ENCODE peak calls at places on chromosomes 12 and 14, in ten cellular contexts. N is A673, L is fibroblast of the aortic adventitia, Z is astrocyte of the cerebellum, D is cardiac fibroblast, T is fibroblast of pulmonary artery, P is choroid plexus epithelial cell, A is heart left ventricle, U is hepatocyte, M is GM13977. Y is an unnamed sample.

GRCh38 chr14:66177935-66178334 is 308.2 kb upstream of the CCDC196 start:
- DNase-seq in P (no peak), A (no peak), U (no peak), T (no peak), L (no peak), N (no peak), Z (no peak), D (no peak), M (no peak), Y (no peak)

GRCh38 chr12:552466-552865 is 92.7 kb downstream of the B4GALNT3 start:
- DNase-seq in T (no peak), Z (no peak), M (no peak), U (no peak), L (peak), P (no peak), A (peak), D (no peak), N (no peak), Y (no peak)

GRCh38 chr12:52007158-52007921 is 594 bp downstream of the TAMALIN start:
- DNase-seq in M (peak), N (peak), A (peak), T (peak), Z (no peak), D (no peak), P (peak), L (no peak), U (no peak), Y (peak)

GRCh38 chr14:81625343-81625742 is 91.7 kb upstream of the SEL1L start:
- DNase-seq in N (peak), U (peak), L (no peak), D (peak), A (no peak), T (peak), P (peak), M (peak), Z (no peak), Y (no peak)

GRCh38 chr12:26721800-26722199 is 111.2 kb downstream of the ITPR2 start:
- DNase-seq in A (no peak), N (peak), M (no peak), T (no peak), Z (no peak), D (peak), P (no peak), U (no peak), L (no peak), Y (no peak)

GRCh38 chr14:92551066-92551841 is 37.7 kb downstream of the RIN3 start:
- DNase-seq in A (no peak), P (no peak), T (no peak), U (no peak), Z (no peak), N (no peak), D (no peak), M (peak), L (no peak), Y (peak)

GRCh38 chr12:113297621-113298471 is 37.1 kb downstream of the SLC8B1 start:
- DNase-seq in A (no peak), Z (no peak), L (no peak), U (no peak), P (no peak), T (no peak), M (no peak), D (no peak), N (no peak), Y (no peak)

GRCh38 chr12:93808169-93808899 is 131.2 kb downstream of the CRADD start:
- DNase-seq in N (no peak), T (no peak), L (no peak), D (no peak), P (no peak), U (no peak), A (no peak), M (no peak), Z (no peak), Y (no peak)

GRCh38 chr12:12717586-12718381 is 616 bp downstream of the CDKN1B start:
- DNase-seq in N (peak), P (peak), Z (no peak), D (peak), T (no peak), U (peak), A (peak), L (peak), M (peak), Y (peak)

GRCh38 chr12:104180389-104180788 is 35.2 kb upstream of the TXNRD1 start:
- DNase-seq in D (no peak), A (no peak), P (peak), T (no peak), M (no peak), U (no peak), L (no peak), Z (no peak), N (no peak), Y (no peak)

GRCh38 chr14:61561144-61561543 is 134.2 kb upstream of the HIF1A start:
- DNase-seq in P (peak), U (no peak), A (no peak), N (no peak), Z (no peak), T (peak), M (no peak), L (peak), D (peak), Y (no peak)

GRCh38 chr12:11705010-11705409 is 55.5 kb downstream of the ETV6 start:
- DNase-seq in P (peak), U (peak), M (no peak), A (no peak), Z (peak), L (peak), D (peak), T (peak), N (peak), Y (no peak)

GRCh38 chr12:121107681-121108080 is 25.0 kb upstream of the P2RX7 start:
- DNase-seq in N (no peak), L (no peak), D (no peak), P (peak), M (no peak), U (no peak), A (no peak), Z (no peak), T (no peak), Y (no peak)

GRCh38 chr12:53489242-53489915 is 9.9 kb downstream of the MAP3K12 start:
- DNase-seq in N (no peak), U (no peak), A (no peak), Z (no peak), L (no peak), P (no peak), M (no peak), T (no peak), D (no peak), Y (no peak)

GRCh38 chr12:3116106-3116898 is 39.1 kb downstream of the TSPAN9 start:
- DNase-seq in M (no peak), Z (no peak), N (no peak), T (no peak), D (peak), L (no peak), A (no peak), U (no peak), P (peak), Y (no peak)

GRCh38 chr14:102929349-102930137 is 7.1 kb downstream of the AMN start:
- DNase-seq in Z (no peak), D (no peak), L (no peak), A (no peak), N (no peak), U (peak), P (no peak), M (peak), T (no peak), Y (no peak)

GRCh38 chr14:69708586-69709169 is 58.3 kb upstream of the SRSF5 start:
- DNase-seq in A (no peak), M (no peak), U (no peak), Z (no peak), D (no peak), N (no peak), T (no peak), L (no peak), P (peak), Y (peak)

GRCh38 chr12:55132816-55133215 is 6.6 kb downstream of the OR9K2 start:
- DNase-seq in M (no peak), U (no peak), A (no peak), T (no peak), L (no peak), D (no peak), P (no peak), N (peak), Z (no peak), Y (no peak)
- TF ChIP-seq CTCF in M (no peak), U (no peak), A (peak), T (no peak), L (no peak), D (peak), P (no peak), N (peak), Z (peak), Y (no peak)

DNA sequence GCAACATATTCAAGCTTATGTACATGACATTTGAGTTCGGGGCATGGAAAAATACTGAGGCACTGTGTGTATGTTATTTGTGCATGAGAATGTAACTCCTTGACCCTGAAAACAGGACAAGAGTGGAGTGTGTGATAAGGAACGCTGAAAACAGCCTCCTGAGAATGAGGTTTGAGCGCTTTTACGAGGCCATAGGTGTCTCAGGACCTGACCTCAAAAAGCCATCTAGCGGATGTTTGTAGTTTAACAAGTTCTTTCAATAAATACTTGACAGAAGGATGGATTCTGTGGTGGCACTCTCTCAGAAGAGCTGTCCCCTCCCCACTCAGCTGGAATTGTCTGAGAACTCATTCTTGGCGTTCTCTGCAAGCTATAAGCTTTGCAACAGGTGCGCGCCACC is 350.5 kb upstream of the TMTC1 start:
- DNase-seq in L (no peak), D (peak), N (no peak), T (no peak), U (peak), P (no peak), Z (no peak), A (no peak), M (no peak), Y (no peak)
- TF ChIP-seq CTCF in L (no peak), D (peak), N (no peak), T (no peak), U (peak), P (no peak), Z (no peak), A (no peak), M (no peak), Y (no peak)

DNA sequence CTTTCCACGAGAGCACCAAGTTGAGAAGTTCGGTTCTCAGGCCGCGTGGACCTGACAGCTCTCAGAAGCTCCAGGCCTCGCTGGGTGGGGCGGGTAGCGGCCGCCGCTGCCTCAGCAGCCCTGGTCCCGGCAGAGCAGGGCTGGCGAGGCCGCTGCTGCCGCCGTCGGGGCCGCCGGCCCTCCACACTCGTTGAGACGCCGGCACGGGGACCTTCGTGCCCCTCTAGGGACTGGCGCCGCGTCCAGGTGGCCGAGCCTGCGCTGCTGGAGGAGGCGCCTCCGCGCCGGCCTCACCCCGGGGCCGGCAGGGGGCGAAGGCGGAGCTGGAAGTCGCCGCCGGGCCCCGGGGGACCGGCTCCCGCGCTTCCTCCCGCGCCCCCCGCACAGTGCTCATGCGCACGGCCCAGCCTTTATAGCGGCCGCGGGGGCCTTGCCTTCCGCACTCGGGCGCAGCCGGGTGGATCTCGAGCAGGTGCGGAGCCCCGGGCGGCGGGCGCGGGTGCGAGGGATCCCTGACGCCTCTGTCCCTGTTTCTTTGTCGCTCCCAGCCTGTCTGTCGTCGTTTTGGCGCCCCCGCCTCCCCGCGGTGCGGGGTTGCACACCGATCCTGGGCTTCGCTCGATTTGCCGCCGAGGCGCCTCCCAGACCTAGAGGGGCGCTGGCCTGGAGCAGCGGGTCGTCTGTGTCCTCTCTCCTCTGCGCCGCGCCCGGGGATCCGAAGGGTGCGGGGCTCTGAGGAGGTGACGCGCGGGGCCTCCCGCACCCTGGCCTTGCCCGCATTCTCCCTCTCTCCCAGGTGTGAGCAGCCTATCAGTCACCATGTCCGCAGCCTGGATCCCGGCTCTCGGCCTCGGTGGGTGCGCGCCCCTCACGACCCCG is at the start of gene COCH:
- DNase-seq in U (peak), M (peak), Z (no peak), L (no peak), D (no peak), T (no peak), A (peak), N (peak), P (no peak), Y (peak)
- TF ChIP-seq CTCF in U (peak), M (peak), Z (peak), L (peak), D (no peak), T (no peak), A (peak), N (no peak), P (no peak), Y (peak)

GRCh38 chr14:74048291-74048690 is 29.1 kb downstream of the BBOF1 start:
- DNase-seq in D (peak), M (no peak), A (no peak), L (no peak), P (peak), Z (no peak), T (no peak), N (no peak), U (peak), Y (no peak)
- TF ChIP-seq CTCF in D (no peak), M (no peak), A (no peak), L (no peak), P (peak), Z (peak), T (no peak), N (no peak), U (no peak), Y (no peak)

GRCh38 chr14:96114002-96114401 is 74.8 kb downstream of the C14orf132 start:
- DNase-seq in T (no peak), A (no peak), N (no peak), P (no peak), U (no peak), L (no peak), D (no peak), Z (no peak), M (no peak), Y (no peak)

GRCh38 chr14:96120392-96120791 is 81.2 kb downstream of the C14orf132 start:
- DNase-seq in U (no peak), D (no peak), M (no peak), P (no peak), T (no peak), A (no peak), Z (no peak), N (no peak), L (no peak), Y (no peak)

GRCh38 chr14:96117997-96118790 is 79.0 kb downstream of the C14orf132 start:
- DNase-seq in P (no peak), U (no peak), T (no peak), A (no peak), N (no peak), L (no peak), M (no peak), Z (no peak), D (no peak), Y (no peak)

GRCh38 chr14:96119947-96120346 is 80.8 kb downstream of the C14orf132 start:
- DNase-seq in M (no peak), L (no peak), Z (no peak), N (no peak), A (no peak), P (no peak), T (no peak), U (no peak), D (peak), Y (no peak)

DNA sequence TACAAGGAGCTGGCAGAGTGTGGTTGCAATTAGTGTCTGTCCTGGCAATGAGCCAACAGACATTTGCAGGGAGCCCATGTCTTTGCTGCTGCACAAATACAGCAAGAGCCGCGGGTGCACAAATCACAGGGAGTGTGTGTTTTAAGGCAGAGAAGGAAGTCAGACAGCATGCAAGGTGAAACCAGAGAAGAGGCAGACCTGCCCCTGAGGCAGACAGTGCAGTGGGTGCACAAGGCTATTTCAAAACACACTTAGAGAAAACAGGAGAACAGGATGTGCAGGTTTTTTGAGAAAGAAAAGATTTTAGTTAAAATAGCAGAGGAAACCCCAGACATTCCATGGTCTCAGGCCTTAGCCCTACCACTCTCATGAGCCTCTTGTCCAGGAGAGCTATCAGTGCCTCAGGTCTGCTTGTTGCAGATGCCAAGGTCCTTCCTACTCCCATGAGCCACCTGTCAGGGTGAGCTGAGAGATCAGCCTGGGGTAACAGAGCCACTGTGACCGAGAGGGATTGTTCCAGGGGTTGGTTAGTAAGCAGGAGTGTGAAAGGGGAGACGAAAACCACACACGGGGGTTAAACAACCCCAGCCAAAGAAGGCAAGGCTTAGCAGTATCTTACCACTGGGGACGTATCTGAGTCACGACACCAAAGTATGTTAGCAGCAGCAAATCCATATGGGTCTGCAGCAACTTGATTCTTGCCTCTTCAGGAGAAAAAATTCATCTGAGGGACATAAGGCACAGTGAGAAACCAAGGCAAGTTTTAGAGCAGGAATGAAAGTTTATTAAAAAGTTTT is 78.1 kb downstream of the C14orf132 start:
- DNase-seq in Z (no peak), P (peak), N (peak), M (no peak), A (no peak), T (no peak), D (no peak), U (peak), L (no peak), Y (no peak)
- TF ChIP-seq CTCF in Z (no peak), P (peak), N (no peak), M (no peak), A (no peak), T (no peak), D (no peak), U (no peak), L (no peak), Y (no peak)

Y was measured in activated CD8-positive, alpha-beta T cell treated with anti-CD3 and anti-CD28 coated beads for 36 hours.